ENCODE peak calls at places on chromosomes 11 and 22, in five cellular contexts. P is NCI-H510A treated with DMSO at 0.1 percent for 48 hours, I is H54, H is germinal center, R is activated T-cell treated with anti-CD3 and anti-CD28 coated beads for 1 hour. D is an unnamed sample.

GRCh38 chr11:118842369-118842768 is 41.3 kb upstream of the CXCR5 start:
- DNase-seq in P (no peak), I (no peak), H (no peak), R (no peak), D (no peak)

GRCh38 chr22:43442386-43443060 is 30.7 kb downstream of the MPPED1 start:
- DNase-seq in P (no peak), I (no peak), H (no peak), R (no peak), D (no peak)

GRCh38 chr11:123357353-123357989 is 72.6 kb upstream of the GRAMD1B start:
- DNase-seq in P (no peak), I (no peak), H (no peak), R (no peak), D (no peak)

GRCh38 chr22:46028069-46028991 is 51.4 kb upstream of the WNT7B start:
- DNase-seq in P (no peak), I (no peak), H (no peak), R (no peak), D (no peak)

GRCh38 chr11:19352072-19352735 is 111.5 kb upstream of the E2F8 start:
- DNase-seq in P (no peak), I (no peak), H (no peak), R (no peak), D (no peak)

GRCh38 chr22:40153186-40153585 is 24.5 kb upstream of the TNRC6B start:
- DNase-seq in P (no peak), I (no peak), H (no peak), R (no peak), D (no peak)

GRCh38 chr22:21030032-21030431 is 2.3 kb downstream of the SLC7A4 start:
- DNase-seq in P (no peak), I (no peak), H (no peak), R (no peak), D (no peak)

GRCh38 chr11:2210366-2211112 is 38.9 kb upstream of the TH start:
- DNase-seq in P (no peak), I (no peak), H (no peak), R (no peak), D (no peak)

GRCh38 chr22:49590381-49590780 is 237.3 kb downstream of the BRD1 start:
- DNase-seq in P (no peak), I (no peak), H (no peak), R (no peak), D (no peak)

GRCh38 chr11:89612111-89612510 is 98.0 kb upstream of the TRIM77 start:
- DNase-seq in P (no peak), I (no peak), H (no peak), R (no peak), D (no peak)

GRCh38 chr11:70650075-70650909 is 252.0 kb downstream of the CTTN start:
- DNase-seq in P (no peak), I (peak), H (peak), R (no peak), D (peak)

GRCh38 chr22:17914474-17914873 is 109.9 kb downstream of the MICAL3 start:
- DNase-seq in P (no peak), I (no peak), H (no peak), R (no peak), D (no peak)

GRCh38 chr11:109818303-109818702 is 274.9 kb upstream of the ZC3H12C start:
- DNase-seq in P (no peak), I (no peak), H (no peak), R (no peak), D (no peak)

GRCh38 chr11:27497284-27497866 is 9.2 kb downstream of the LIN7C start:
- DNase-seq in P (peak), I (no peak), H (peak), R (no peak), D (no peak)

GRCh38 chr11:106621479-106621878 is 396.8 kb downstream of the GUCY1A2 start:
- DNase-seq in P (peak), I (no peak), H (no peak), R (no peak), D (no peak)

GRCh38 chr11:131855320-131855719 is 484.9 kb downstream of the NTM start:
- DNase-seq in P (no peak), I (no peak), H (no peak), R (no peak), D (no peak)